ENCODE peak calls at places on chromosomes 5 and 9, in nine cellular contexts. K is H7; Q is lower lobe of right lung; R is effector memory CD4-positive, alpha-beta T cell; V is mammary epithelial cell; D is heart left ventricle; U is HCT116; P is CD8-positive, alpha-beta T cell; E is NT2/D1. G is an unnamed sample. For H3K27me3, the result is how much of the 10 kb centered on the place peaks cover.

GRCh38 chr9:22073349-22073748 is 64.2 kb upstream of the CDKN2B start:
- DNase-seq in P (no peak), D (no peak), Q (no peak), V (no peak), E (no peak), R (no peak), K (no peak), U (no peak), G (no peak)

GRCh38 chr9:90612957-90613356 is 29.7 kb downstream of the DIRAS2 start:
- DNase-seq in V (no peak), P (no peak), U (no peak), E (no peak), K (no peak), Q (no peak), D (no peak), R (no peak), G (no peak)

GRCh38 chr5:171367424-171368370 is 20.0 kb upstream of the NPM1 start:
- DNase-seq in U (no peak), V (peak), P (no peak), Q (no peak), D (no peak), R (no peak), E (no peak), K (no peak), G (peak)

GRCh38 chr9:113915817-113916474 is 39.8 kb downstream of the ZNF618 start:
- DNase-seq in Q (no peak), D (no peak), P (no peak), R (no peak), E (no peak), K (no peak), U (no peak), V (no peak), G (no peak)

GRCh38 chr5:143014017-143014651 is 244.0 kb downstream of the ARHGAP26 start:
- DNase-seq in P (no peak), D (no peak), E (peak), K (peak), V (no peak), Q (peak), R (no peak), U (no peak), G (peak)

GRCh38 chr9:126275386-126276001 is 51.1 kb upstream of the MVB12B start:
- DNase-seq in D (no peak), R (no peak), V (no peak), Q (no peak), E (peak), P (no peak), K (peak), U (no peak), G (peak)

GRCh38 chr5:129820-130219 is 37.9 kb downstream of the PLEKHG4B start:
- DNase-seq in K (no peak), U (no peak), E (no peak), V (peak), D (no peak), Q (no peak), R (no peak), P (no peak), G (no peak)

GRCh38 chr5:501040-501832 is 23.0 kb downstream of the SLC9A3 start:
- DNase-seq in D (no peak), V (no peak), U (no peak), E (no peak), Q (no peak), K (no peak), R (no peak), P (no peak), G (no peak)

GRCh38 chr9:101629624-101630023 is 34.9 kb upstream of the PPP3R2 start:
- DNase-seq in D (no peak), R (no peak), P (no peak), K (no peak), E (no peak), Q (no peak), V (no peak), U (no peak), G (no peak)

GRCh38 chr5:78411596-78411995 is 51.2 kb downstream of the SCAMP1 start:
- DNase-seq in K (no peak), E (no peak), D (no peak), Q (no peak), P (no peak), R (no peak), V (no peak), U (no peak), G (no peak)

GRCh38 chr5:130514984-130515690 is 610.9 kb downstream of the CHSY3 start:
- DNase-seq in Q (no peak), U (peak), V (peak), E (no peak), K (no peak), R (no peak), P (no peak), D (no peak), G (peak)

GRCh38 chr5:151925396-151925750 is 722 bp upstream of the GLRA1 start:
- DNase-seq in E (no peak), Q (no peak), U (no peak), R (no peak), P (no peak), K (peak), V (no peak), D (no peak), G (no peak)

GRCh38 chr5:1048861-1049838 is 40.5 kb downstream of the NKD2 start:
- DNase-seq in U (no peak), P (no peak), D (peak), Q (peak), R (no peak), E (no peak), V (no peak), K (peak), G (no peak)

GRCh38 chr5:139494832-139495231 is 12.3 kb upstream of the STING1 start:
- DNase-seq in Q (no peak), K (no peak), V (peak), D (no peak), P (no peak), E (no peak), U (no peak), R (no peak), G (no peak)

GRCh38 chr5:134048864-134049263 is 44.1 kb upstream of the VDAC1 start:
- DNase-seq in P (no peak), D (no peak), U (no peak), V (no peak), K (no peak), Q (no peak), E (no peak), R (no peak), G (no peak)

GRCh38 chr5:150562832-150563231 is 54.9 kb downstream of the NDST1 start:
- DNase-seq in K (no peak), Q (no peak), V (peak), D (no peak), P (no peak), E (peak), R (no peak), U (peak), G (peak)

GRCh38 chr5:136225796-136226195 is 32.8 kb upstream of the SMIM32 start:
- DNase-seq in Q (no peak), E (no peak), D (no peak), V (no peak), K (no peak), U (no peak), R (no peak), P (no peak), G (no peak)

GRCh38 chr9:97397220-97397619 is 14.7 kb upstream of the TDRD7 start:
- DNase-seq in D (no peak), E (no peak), V (peak), U (no peak), Q (no peak), K (no peak), P (no peak), R (no peak), G (no peak)

GRCh38 chr9:87818308-87818707 is 64.4 kb upstream of the SPATA31E1 start:
- DNase-seq in U (no peak), Q (no peak), R (no peak), V (no peak), K (no peak), D (no peak), P (no peak), E (no peak), G (peak)

GRCh38 chr5:82327961-82328360 is 49.8 kb upstream of the RPS23 start:
- DNase-seq in P (no peak), K (no peak), Q (no peak), E (no peak), U (no peak), D (no peak), V (no peak), R (no peak), G (no peak)

DNA sequence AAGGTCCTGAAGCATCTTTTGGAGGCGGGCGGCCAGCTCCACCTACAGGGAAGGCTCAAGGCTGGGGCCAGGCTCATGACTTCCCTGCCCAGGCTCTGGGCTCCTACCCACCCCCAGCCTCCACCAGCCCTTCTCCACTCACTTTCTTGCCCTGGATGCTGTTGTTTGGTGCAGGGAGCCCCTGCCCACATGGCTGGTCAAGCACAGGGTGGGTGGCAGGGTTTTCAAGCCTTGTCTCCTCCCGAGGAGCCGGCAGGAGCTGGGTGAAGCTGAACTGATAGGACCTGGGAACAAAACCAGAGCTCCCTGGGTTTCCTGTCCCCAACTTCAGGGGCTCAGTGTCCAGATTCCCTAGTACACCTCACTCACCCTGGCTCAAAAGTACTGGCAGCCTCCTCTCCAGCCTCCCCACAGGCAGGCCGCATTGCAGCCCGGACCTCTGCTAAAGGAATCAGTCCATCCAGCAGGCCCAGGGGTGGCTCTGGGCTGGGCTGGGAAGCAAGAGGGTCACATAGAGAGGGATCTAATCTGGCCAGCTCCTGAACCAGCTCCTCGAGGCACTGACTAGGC is 6.9 kb downstream of the SHROOM1 start:
- DNase-seq in R (no peak), D (no peak), V (no peak), Q (no peak), P (no peak), U (no peak), E (no peak), K (no peak), G (no peak)
- H3K27me3 ChIP-seq in R (under half), D (under half), V (under half), Q (under half), P (under half), U (under half), E (under half), K (half or more), G (under half)

GRCh38 chr5:38445374-38446028 is 110.9 kb downstream of the LIFR start:
- DNase-seq in D (no peak), Q (peak), R (no peak), K (no peak), E (no peak), V (no peak), P (no peak), U (no peak), G (peak)

GRCh38 chr5:38447786-38448185 is 108.7 kb downstream of the LIFR start:
- DNase-seq in R (no peak), D (no peak), P (no peak), V (no peak), K (no peak), E (no peak), U (no peak), Q (no peak), G (peak)

GRCh38 chr5:38443390-38443789 is 113.1 kb downstream of the LIFR start:
- DNase-seq in V (no peak), U (no peak), R (no peak), E (no peak), Q (no peak), P (no peak), K (no peak), D (no peak), G (no peak)

GRCh38 chr5:38448553-38449350 is 107.7 kb downstream of the LIFR start:
- DNase-seq in E (no peak), R (no peak), U (no peak), V (no peak), K (no peak), Q (no peak), P (no peak), D (no peak), G (peak)

GRCh38 chr5:38446029-38446522 is 110.4 kb downstream of the LIFR start:
- DNase-seq in V (no peak), Q (no peak), P (no peak), K (no peak), D (no peak), U (no peak), R (no peak), E (no peak), G (no peak)
- H3K27me3 ChIP-seq in V (under half), Q (under half), P (under half), K (under half), D (under half), U (under half), R (under half), E (under half), G (under half)

DNA sequence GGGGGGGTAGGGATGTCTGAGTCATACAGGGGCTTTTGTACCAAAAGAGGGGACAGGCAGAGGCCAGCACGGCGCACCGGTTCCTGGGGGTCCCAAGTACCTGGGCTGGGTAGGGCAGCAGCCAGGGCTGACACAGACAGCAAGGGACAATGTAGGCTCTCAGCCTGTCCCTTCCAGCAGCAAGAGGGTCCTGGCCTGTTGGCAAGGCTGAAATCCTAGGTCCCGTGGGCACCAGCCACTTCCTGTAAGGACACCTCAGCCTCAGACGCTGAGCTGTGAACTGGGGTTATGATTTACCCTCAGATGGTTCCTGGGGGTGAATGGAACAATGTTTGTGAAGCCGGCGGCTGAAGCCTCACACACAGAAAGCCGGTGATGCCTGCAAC is 41.3 kb downstream of the NACC2 start:
- DNase-seq in U (no peak), E (no peak), D (peak), V (no peak), Q (no peak), R (no peak), P (no peak), K (peak), G (no peak)
- H3K27me3 ChIP-seq in U (under half), E (under half), D (under half), V (under half), Q (under half), R (under half), P (under half), K (under half), G (under half)

DNA sequence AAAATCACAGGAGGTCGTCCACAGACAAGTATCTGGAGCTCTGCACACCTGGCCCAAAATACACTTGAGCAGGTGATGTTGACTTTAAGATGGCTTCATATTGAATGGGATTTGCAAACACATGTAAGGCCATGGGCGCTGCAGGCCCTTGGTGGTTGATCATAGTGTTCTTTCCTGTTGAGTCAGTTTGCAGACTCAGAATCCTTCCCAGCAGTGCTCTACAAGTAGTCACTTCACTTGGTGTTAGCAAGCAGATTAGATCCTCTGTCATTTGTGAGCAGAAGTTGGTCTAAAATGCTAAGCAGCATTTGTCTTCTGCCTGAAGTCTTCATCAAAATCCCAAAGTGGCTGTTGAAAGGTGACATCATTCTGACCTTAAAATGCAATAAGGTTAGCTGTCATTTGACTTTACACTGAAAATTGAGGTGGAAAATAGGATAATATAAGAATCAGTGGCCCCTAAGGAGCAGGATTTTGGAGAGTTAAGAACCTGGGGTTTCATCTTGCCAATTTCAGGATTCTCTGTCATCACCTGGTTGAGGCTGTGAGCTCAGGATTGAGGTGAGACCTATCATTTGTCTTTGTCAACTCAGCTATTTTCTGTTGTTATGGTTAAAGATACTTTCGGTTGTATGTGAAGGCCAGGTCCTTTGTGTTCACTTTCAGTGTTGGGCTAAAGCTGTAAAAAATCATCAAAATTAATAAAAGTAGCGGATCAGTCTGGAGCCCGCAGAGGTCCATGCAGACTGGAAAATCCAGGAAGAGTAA is 114.5 kb downstream of the LRRC70 start:
- DNase-seq in V (no peak), K (no peak), U (no peak), E (no peak), Q (no peak), D (no peak), P (no peak), R (no peak), G (peak)
- H3K27me3 ChIP-seq in V (under half), K (under half), U (under half), E (under half), Q (under half), D (under half), P (under half), R (under half), G (under half)

GRCh38 chr5:73112359-73112758 is 8.0 kb upstream of the TMEM171 start:
- DNase-seq in K (no peak), E (no peak), P (no peak), U (no peak), R (no peak), D (no peak), V (no peak), Q (no peak), G (no peak)
- H3K27me3 ChIP-seq in K (under half), E (under half), P (under half), U (under half), R (under half), D (under half), V (under half), Q (under half), G (under half)

DNA sequence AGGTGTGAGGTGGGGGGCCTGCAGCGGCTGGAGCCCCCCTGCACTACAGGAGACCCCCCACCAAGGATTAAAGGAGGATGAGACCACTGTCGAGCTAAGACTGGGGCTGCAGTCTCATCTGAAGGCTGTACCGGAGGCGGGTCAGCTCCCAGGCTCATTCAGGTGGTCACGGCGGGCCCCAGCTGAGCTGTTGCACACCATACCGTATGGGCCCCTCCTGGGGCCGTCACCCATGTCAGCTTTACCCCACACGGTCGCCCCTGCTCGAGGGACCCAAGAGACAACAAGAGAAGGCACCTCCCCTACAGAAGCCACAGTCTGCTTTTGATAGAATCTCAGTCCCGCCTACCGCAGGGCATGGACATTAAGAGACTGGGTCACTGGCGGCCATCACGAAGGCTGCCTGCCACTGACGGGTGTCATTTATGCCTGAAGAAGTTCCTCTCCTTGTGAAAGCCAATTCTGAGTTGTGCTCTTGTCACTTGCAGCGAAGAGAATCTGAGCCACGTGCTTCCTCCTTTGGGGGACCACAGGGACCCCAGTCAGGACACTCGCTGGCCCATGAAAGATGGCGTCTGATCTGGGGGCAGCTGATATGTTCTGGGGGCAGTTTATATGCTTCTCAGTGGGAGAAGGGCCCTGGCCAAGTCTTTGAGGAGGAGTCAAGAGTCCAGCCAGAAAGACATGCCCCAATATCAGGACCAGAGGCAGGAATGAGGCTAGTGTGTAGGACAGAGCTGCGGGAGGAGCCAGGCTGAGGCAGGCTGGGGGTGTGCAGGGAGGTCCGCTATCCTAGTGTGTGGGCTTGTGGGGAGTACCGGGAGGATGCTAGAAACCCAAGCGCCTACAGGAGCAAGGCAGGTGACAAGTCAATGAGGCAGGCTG is 102.4 kb downstream of the ZNF354C start:
- DNase-seq in U (no peak), R (no peak), P (no peak), V (no peak), Q (peak), E (no peak), D (peak), K (no peak), G (no peak)
- H3K27me3 ChIP-seq in U (under half), R (under half), P (under half), V (under half), Q (under half), E (under half), D (under half), K (under half), G (under half)

GRCh38 chr5:175747539-175748060 is 89.7 kb downstream of the HRH2 start:
- DNase-seq in P (peak), E (no peak), R (no peak), Q (no peak), V (no peak), U (no peak), K (peak), D (no peak), G (no peak)
- H3K27me3 ChIP-seq in P (under half), E (under half), R (under half), Q (under half), V (under half), U (under half), K (under half), D (under half), G (under half)

G was measured in cardiac muscle cell.